ENCODE peak calls at places on chromosomes 2 and 18, in seven cellular contexts. K is neuronal stem cell, A is IMR-90, J is trophoblast cell, U is H1, E is mesendoderm, G is H9. Z is an unnamed sample.
A peak's percentile ranks its signal among the peaks of the same experiment; 100 is the strongest.

GRCh38 chr2:96264086-96264485 is 1.7 kb downstream of the TMEM127 start:
- DNase-seq in E (peak; percentile 55), G (no peak), U (no peak), K (no peak), J (no peak), A (peak; percentile 29), Z (peak; percentile 33)

GRCh38 chr2:238848941-238849853 is 1.3 kb downstream of the TWIST2 start:
- DNase-seq in A (no peak), K (no peak), U (no peak), G (peak; percentile 49), J (no peak), E (peak; percentile 29), Z (peak; percentile 57)

GRCh38 chr2:129058981-129059380 is 740.3 kb upstream of the HS6ST1 start:
- DNase-seq in J (no peak), E (no peak), K (no peak), A (no peak), U (no peak), G (no peak), Z (no peak)

GRCh38 chr2:174035117-174035516 is 69.9 kb upstream of the SP3 start:
- DNase-seq in G (no peak), U (no peak), K (no peak), J (no peak), A (peak; percentile 39), E (no peak), Z (no peak)

GRCh38 chr2:29725610-29726009 is 195.8 kb downstream of the ALK start:
- DNase-seq in J (no peak), A (no peak), U (no peak), K (no peak), E (no peak), G (no peak), Z (no peak)

GRCh38 chr2:127025357-127026062 is 81.4 kb downstream of the BIN1 start:
- DNase-seq in A (peak; percentile 89), J (peak; percentile 10), K (peak; percentile 66), E (peak; percentile 92), U (peak; percentile 57), G (peak; percentile 92), Z (peak; percentile 98)

GRCh38 chr18:59026831-59027410 is 112.8 kb upstream of the SEC11C start:
- DNase-seq in J (no peak), U (no peak), E (no peak), A (no peak), G (no peak), K (no peak), Z (no peak)

GRCh38 chr2:20781656-20782265 is 41.1 kb downstream of the LDAH start:
- DNase-seq in J (peak; percentile 15), A (peak; percentile 7), U (no peak), K (no peak), G (no peak), E (peak; percentile 49), Z (peak; percentile 38)

GRCh38 chr18:58247363-58247834 is 203.4 kb downstream of the NEDD4L start:
- DNase-seq in K (no peak), G (peak; percentile 45), J (no peak), U (no peak), A (peak; percentile 11), E (peak; percentile 67), Z (no peak)

GRCh38 chr2:218851286-218851685 is 8.3 kb upstream of the WNT6 start:
- DNase-seq in U (no peak), G (no peak), J (no peak), K (no peak), A (no peak), E (no peak), Z (no peak)

GRCh38 chr2:159072795-159073194 is 104.4 kb downstream of the TANC1 start:
- DNase-seq in G (no peak), A (peak; percentile 73), J (no peak), K (no peak), U (no peak), E (no peak), Z (peak; percentile 75)

GRCh38 chr2:190781604-190782198 is 98.9 kb upstream of the GLS start:
- DNase-seq in K (peak; percentile 44), G (no peak), E (peak; percentile 51), A (peak; percentile 76), U (no peak), J (peak; percentile 11), Z (peak; percentile 66)

GRCh38 chr2:85309699-85310321 is 18.0 kb downstream of the TGOLN2 start:
- DNase-seq in U (no peak), K (no peak), G (no peak), A (no peak), E (peak; percentile 32), J (no peak), Z (no peak)

GRCh38 chr2:240467659-240468299 is 32.3 kb downstream of the GPC1 start:
- DNase-seq in G (peak; percentile 30), K (no peak), J (no peak), U (no peak), E (no peak), A (no peak), Z (no peak)

GRCh38 chr2:231648579-231649174 is 56.0 kb downstream of the TEX44 start:
- DNase-seq in U (no peak), G (peak; percentile 86), A (peak; percentile 50), E (peak; percentile 74), K (no peak), J (peak; percentile 81), Z (peak; percentile 74)

GRCh38 chr18:44839239-44839666 is 158.6 kb downstream of the SETBP1 start:
- DNase-seq in U (no peak), G (peak; percentile 38), K (peak; percentile 18), A (peak; percentile 43), J (peak; percentile 40), E (peak; percentile 91), Z (peak; percentile 72)

GRCh38 chr18:59783138-59783537 is 85.9 kb upstream of the CCBE1 start:
- DNase-seq in U (no peak), E (peak; percentile 75), K (peak; percentile 23), G (peak; percentile 56), A (peak; percentile 74), J (peak; percentile 32), Z (peak; percentile 45)

GRCh38 chr2:204228169-204228940 is 291.8 kb downstream of the ICOS start:
- DNase-seq in K (peak; percentile 75), U (peak; percentile 9), E (peak; percentile 86), J (no peak), A (no peak), G (no peak), Z (no peak)

GRCh38 chr2:67612576-67612981 is 215.4 kb downstream of the ETAA1 start:
- DNase-seq in G (no peak), K (no peak), J (no peak), U (no peak), E (no peak), A (no peak), Z (peak; percentile 33)

GRCh38 chr18:44786697-44787096 is 106.0 kb downstream of the SETBP1 start:
- DNase-seq in K (no peak), U (no peak), J (no peak), A (no peak), E (no peak), G (no peak), Z (no peak)

GRCh38 chr18:55322176-55322735 is 265.7 kb downstream of the TCF4 start:
- DNase-seq in E (peak; percentile 94), J (peak; percentile 19), G (peak; percentile 76), U (no peak), A (peak; percentile 96), K (peak; percentile 72), Z (peak; percentile 96)

GRCh38 chr18:11324956-11325873 is 175.8 kb upstream of the PIEZO2 start:
- DNase-seq in J (peak; percentile 43), U (no peak), E (no peak), A (peak; percentile 85), G (no peak), K (no peak), Z (peak; percentile 84)

GRCh38 chr2:128775401-128776285 is 457.0 kb upstream of the HS6ST1 start:
- DNase-seq in A (no peak), G (peak; percentile 4), K (no peak), J (no peak), U (no peak), E (no peak), Z (no peak)

GRCh38 chr2:120814352-120814751 is 78.7 kb downstream of the GLI2 start:
- DNase-seq in U (no peak), G (no peak), J (no peak), E (no peak), A (no peak), K (no peak), Z (no peak)

GRCh38 chr2:120809576-120810440 is 74.1 kb downstream of the GLI2 start:
- DNase-seq in G (no peak), K (no peak), U (no peak), E (no peak), A (peak; percentile 38), J (no peak), Z (peak; percentile 66)

GRCh38 chr2:120812866-120813265 is 77.2 kb downstream of the GLI2 start:
- DNase-seq in G (no peak), A (no peak), U (no peak), K (no peak), E (no peak), J (no peak), Z (no peak)

GRCh38 chr2:120809151-120809550 is 73.5 kb downstream of the GLI2 start:
- DNase-seq in G (no peak), K (no peak), U (no peak), J (no peak), E (no peak), A (peak; percentile 54), Z (peak; percentile 61)

DNA sequence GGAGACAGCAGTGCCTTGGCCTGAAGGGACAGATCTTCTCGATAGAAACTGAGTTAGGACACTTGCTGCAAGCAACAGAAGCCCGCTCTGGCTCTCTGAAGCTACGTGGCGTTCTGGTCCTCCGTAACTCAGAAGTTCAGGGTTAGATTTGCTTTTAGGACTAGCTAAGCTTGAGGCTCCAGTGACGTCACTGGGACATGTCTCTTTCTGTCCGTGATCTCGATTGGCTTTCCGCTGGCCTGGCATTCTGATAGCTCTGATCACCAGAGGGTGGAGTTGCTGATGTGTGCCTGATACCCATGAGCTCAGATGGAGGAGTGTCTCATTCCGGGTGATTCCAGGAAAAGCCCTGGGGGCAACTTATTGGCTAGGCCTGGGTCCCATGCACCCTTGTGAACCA is 75.0 kb downstream of the GLI2 start:
- DNase-seq in G (no peak), J (no peak), E (no peak), U (no peak), A (no peak), K (no peak), Z (no peak)
- H2BK120ac ChIP-seq in G (no peak overlapping the region), J (no peak overlapping the region), E (no peak overlapping the region), U (no peak overlapping the region), A (no peak overlapping the region), K (no peak overlapping the region), Z (no peak overlapping the region)

GRCh38 chr18:7684357-7684756 is 117.2 kb downstream of the PTPRM start:
- DNase-seq in G (no peak), K (no peak), A (no peak), J (no peak), E (no peak), U (no peak), Z (no peak)
- H2BK120ac ChIP-seq in G (no peak overlapping the region), K (no peak overlapping the region), A (no peak overlapping the region), J (no peak overlapping the region), E (no peak overlapping the region), U (no peak overlapping the region), Z (no peak overlapping the region)

DNA sequence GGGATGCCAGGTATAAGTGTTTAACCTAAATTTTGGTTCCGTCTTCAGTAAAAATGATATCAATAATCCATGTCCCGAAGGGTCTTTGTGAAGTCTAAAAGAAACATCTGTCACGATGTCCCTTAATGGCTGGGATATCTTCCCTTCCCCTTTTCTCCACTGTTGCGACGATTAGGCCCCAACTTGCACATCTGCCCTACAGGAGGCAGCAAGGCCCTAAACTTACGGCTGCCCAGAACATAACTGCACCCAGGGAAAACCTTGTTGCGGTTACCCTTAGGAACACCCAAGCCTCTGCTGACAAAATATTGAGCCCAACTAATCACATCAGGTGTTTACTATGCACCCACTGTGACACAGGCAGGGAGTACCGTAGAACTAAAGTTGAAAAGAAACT is 1.2 kb upstream of the SMAD2 start:
- DNase-seq in J (no peak), A (no peak), U (no peak), E (peak; percentile 86), K (no peak), G (peak; percentile 69), Z (no peak)
- H2BK120ac ChIP-seq in J (no peak overlapping the region), A (no peak overlapping the region), U (no peak overlapping the region), E (no peak overlapping the region), K (no peak overlapping the region), G (no peak overlapping the region), Z (no peak overlapping the region)

GRCh38 chr2:48696881-48697280 is 58.6 kb downstream of the LHCGR start:
- DNase-seq in E (no peak), J (peak; percentile 67), G (no peak), K (no peak), A (no peak), U (no peak), Z (no peak)
- H2BK120ac ChIP-seq in E (no peak overlapping the region), J (no peak overlapping the region), G (no peak overlapping the region), K (no peak overlapping the region), A (peak overlapping the region; percentile 58), U (no peak overlapping the region), Z (no peak overlapping the region)